ENCODE peak calls at places on chromosomes 7 and 10, in six cellular contexts. W, P, S, Z, J and Q are unnamed samples.

GRCh38 chr10:68957284-68957615 is 1.3 kb downstream of the DDX21 start:
- DNase-seq in W (no peak), P (no peak), S (no peak), Z (no peak), J (no peak), Q (no peak)

GRCh38 chr10:1379601-1380000 is 323.4 kb downstream of the WDR37 start:
- DNase-seq in W (peak; percentile 26), P (no peak), S (no peak), Z (no peak), J (no peak), Q (peak; percentile 22)

GRCh38 chr7:7978860-7979259 is 10.3 kb downstream of the GLCCI1 start:
- DNase-seq in W (no peak), P (no peak), S (no peak), Z (no peak), J (no peak), Q (no peak)

GRCh38 chr7:37211097-37211496 is 237.6 kb downstream of the ELMO1 start:
- DNase-seq in W (no peak), P (peak; percentile 37), S (peak; percentile 56), Z (peak; percentile 75), J (peak; percentile 78), Q (no peak)

GRCh38 chr7:154848464-154848863 is 154.5 kb downstream of the PAXIP1 start:
- DNase-seq in W (no peak), P (no peak), S (no peak), Z (no peak), J (no peak), Q (no peak)

GRCh38 chr10:12299222-12299973 is 49.9 kb upstream of the CAMK1D start:
- DNase-seq in W (no peak), P (no peak), S (no peak), Z (no peak), J (no peak), Q (no peak)

GRCh38 chr10:31320179-31320597 is 1.2 kb downstream of the ZEB1 start:
- DNase-seq in W (peak; percentile 52), P (no peak), S (no peak), Z (peak; percentile 35), J (peak; percentile 70), Q (peak; percentile 22)

GRCh38 chr7:96327429-96327828 is 5.5 kb upstream of the SLC25A13 start:
- DNase-seq in W (no peak), P (no peak), S (no peak), Z (peak; percentile 46), J (no peak), Q (no peak)

GRCh38 chr10:33190406-33190805 is 144.1 kb downstream of the NRP1 start:
- DNase-seq in W (no peak), P (no peak), S (no peak), Z (no peak), J (no peak), Q (no peak)

GRCh38 chr7:130593033-130593432 is 75.5 kb downstream of the COPG2 start:
- DNase-seq in W (no peak), P (peak; percentile 11), S (peak; percentile 2), Z (no peak), J (no peak), Q (no peak)

GRCh38 chr10:19250542-19250941 is 201.9 kb downstream of the MALRD1 start:
- DNase-seq in W (no peak), P (peak; percentile 93), S (peak; percentile 67), Z (no peak), J (no peak), Q (no peak)

GRCh38 chr7:117014673-117015133 is 61.4 kb downstream of the ST7 start:
- DNase-seq in W (peak; percentile 84), P (peak; percentile 68), S (peak; percentile 85), Z (peak; percentile 74), J (peak; percentile 59), Q (no peak)

GRCh38 chr10:101903827-101904520 is 60.4 kb upstream of the KCNIP2 start:
- DNase-seq in W (no peak), P (peak; percentile 21), S (no peak), Z (no peak), J (no peak), Q (no peak)

GRCh38 chr7:2529161-2530075 is 9.8 kb downstream of the LFNG start:
- DNase-seq in W (no peak), P (peak; percentile 52), S (no peak), Z (no peak), J (peak; percentile 84), Q (no peak)

GRCh38 chr7:63899691-63900393 is 98.8 kb upstream of the ZNF722 start:
- DNase-seq in W (no peak), P (no peak), S (no peak), Z (no peak), J (peak; percentile 92), Q (no peak)

GRCh38 chr10:78997635-78998618 is 70.8 kb upstream of the ZMIZ1 start:
- DNase-seq in W (no peak), P (no peak), S (peak; percentile 30), Z (no peak), J (peak; percentile 64), Q (no peak)

GRCh38 chr7:46165281-46165680 is 244.2 kb upstream of the IGFBP3 start:
- DNase-seq in W (no peak), P (peak; percentile 88), S (no peak), Z (no peak), J (no peak), Q (no peak)

GRCh38 chr7:53003653-53004445 is 31.6 kb upstream of the POM121L12 start:
- DNase-seq in W (no peak), P (no peak), S (no peak), Z (no peak), J (no peak), Q (no peak)

GRCh38 chr10:24843256-24843655 is 109.2 kb downstream of the PRTFDC1 start:
- DNase-seq in W (no peak), P (no peak), S (no peak), Z (no peak), J (no peak), Q (no peak)

GRCh38 chr10:63261496-63261895 is 128.4 kb downstream of the NRBF2 start:
- DNase-seq in W (no peak), P (peak; percentile 41), S (no peak), Z (no peak), J (no peak), Q (no peak)

GRCh38 chr7:134422646-134423045 is 36.3 kb downstream of the AKR1B1 start:
- DNase-seq in W (no peak), P (no peak), S (no peak), Z (peak; percentile 23), J (no peak), Q (no peak)

GRCh38 chr7:47581442-47581820 is 480 bp downstream of the TNS3 start:
- DNase-seq in W (peak; percentile 48), P (no peak), S (no peak), Z (peak; percentile 73), J (no peak), Q (peak; percentile 23)

GRCh38 chr7:41885078-41885477 is 182.2 kb upstream of the INHBA start:
- DNase-seq in W (no peak), P (peak; percentile 64), S (peak; percentile 46), Z (no peak), J (no peak), Q (no peak)

GRCh38 chr7:102028206-102028826 is 210.9 kb downstream of the CUX1 start:
- DNase-seq in W (no peak), P (no peak), S (no peak), Z (no peak), J (no peak), Q (no peak)

GRCh38 chr7:50826371-50827172 is 43.9 kb upstream of the GRB10 start:
- DNase-seq in W (no peak), P (peak; percentile 87), S (peak; percentile 84), Z (peak; percentile 47), J (no peak), Q (no peak)

GRCh38 chr7:108109216-108109908 is 20.8 kb downstream of the LAMB4 start:
- DNase-seq in W (no peak), P (no peak), S (peak; percentile 36), Z (peak; percentile 22), J (no peak), Q (no peak)
- TF ChIP-seq CTCF in W (peak; percentile 45), P (no peak), S (peak; percentile 49), Z (peak; percentile 41), J (no peak), Q (no peak)

DNA sequence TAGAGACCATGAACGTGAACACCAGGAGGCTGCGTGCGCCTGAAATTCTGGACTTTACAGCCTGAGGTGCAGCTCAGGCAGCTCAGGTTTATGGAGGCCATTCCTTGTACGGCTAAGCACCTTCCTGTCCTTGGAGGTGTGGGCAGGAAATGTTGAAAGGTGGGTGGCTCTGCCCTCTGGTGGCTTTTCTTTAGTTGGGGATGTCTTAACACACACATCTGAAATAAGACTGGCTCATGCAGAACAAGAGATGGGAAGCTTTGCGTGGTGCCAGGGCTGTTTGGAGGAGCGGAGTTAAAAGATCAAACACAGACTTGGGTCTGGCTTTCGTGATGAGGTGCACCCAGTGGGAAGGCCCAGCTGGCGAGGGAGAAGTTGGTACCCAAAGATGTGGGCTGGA is 64.1 kb downstream of the DOCK1 start:
- DNase-seq in W (no peak), P (no peak), S (peak; percentile 30), Z (peak; percentile 31), J (no peak), Q (no peak)
- TF ChIP-seq CTCF in W (peak; percentile 14), P (no peak), S (peak; percentile 39), Z (peak; percentile 36), J (no peak), Q (no peak)

GRCh38 chr7:139080905-139081304 is 28.6 kb downstream of the ZC3HAV1 start:
- DNase-seq in W (no peak), P (no peak), S (no peak), Z (no peak), J (no peak), Q (no peak)

GRCh38 chr7:139084709-139085108 is 24.8 kb downstream of the ZC3HAV1 start:
- DNase-seq in W (no peak), P (no peak), S (no peak), Z (no peak), J (no peak), Q (no peak)

GRCh38 chr7:139078911-139079310 is 30.6 kb downstream of the ZC3HAV1 start:
- DNase-seq in W (no peak), P (no peak), S (no peak), Z (no peak), J (no peak), Q (no peak)

GRCh38 chr7:139079861-139080260 is 29.7 kb downstream of the ZC3HAV1 start:
- DNase-seq in W (no peak), P (no peak), S (no peak), Z (no peak), J (no peak), Q (no peak)

GRCh38 chr7:139081584-139081983 is 27.9 kb downstream of the ZC3HAV1 start:
- DNase-seq in W (no peak), P (no peak), S (no peak), Z (no peak), J (no peak), Q (no peak)
- TF ChIP-seq CTCF in W (no peak), P (no peak), S (no peak), Z (no peak), J (no peak), Q (no peak)

GRCh38 chr7:151008143-151008510 is 16.2 kb downstream of the ATG9B start:
- DNase-seq in W (no peak), P (no peak), S (peak; percentile 13), Z (no peak), J (no peak), Q (no peak)

GRCh38 chr7:151009340-151010001 is 14.8 kb downstream of the ATG9B start:
- DNase-seq in W (no peak), P (no peak), S (no peak), Z (no peak), J (no peak), Q (no peak)

GRCh38 chr7:151010002-151010306 is 14.3 kb downstream of the ATG9B start:
- DNase-seq in W (no peak), P (no peak), S (no peak), Z (no peak), J (no peak), Q (no peak)

GRCh38 chr7:151007469-151007898 is 16.7 kb downstream of the NOS3 start:
- DNase-seq in W (no peak), P (no peak), S (peak; percentile 20), Z (no peak), J (no peak), Q (no peak)

GRCh38 chr7:151008511-151009323 is 15.6 kb downstream of the ATG9B start:
- DNase-seq in W (no peak), P (no peak), S (peak; percentile 46), Z (peak; percentile 64), J (peak; percentile 85), Q (peak; percentile 70)
- TF ChIP-seq CTCF in W (peak; percentile 82), P (peak; percentile 44), S (peak; percentile 74), Z (peak; percentile 67), J (peak; percentile 48), Q (peak; percentile 86)